ENCODE peak calls at places on chromosome 11, in eight cellular contexts. M is CD4-positive, CD25-positive, alpha-beta regulatory T cell; H is CD8-positive, alpha-beta memory T cell; Y is GM23248; W is aorta; U is SJSA1; I is kidney; Z is PC-3. N is an unnamed sample.
A peak's percentile ranks its signal among the peaks of the same experiment; 100 is the strongest.

GRCh38 chr11:118530180-118530682 is 761 bp upstream of the TMEM25 start:
- DNase-seq in M (peak; percentile 14), H (no peak), Y (peak; percentile 46), W (peak; percentile 47), U (no peak), I (no peak), Z (peak; percentile 48), N (peak; percentile 69)

GRCh38 chr11:15764948-15765347 is 591.4 kb downstream of the SOX6 start:
- DNase-seq in M (no peak), H (no peak), Y (no peak), W (no peak), U (no peak), I (no peak), Z (no peak), N (peak; percentile 25)

GRCh38 chr11:67606150-67606476 is 623 bp upstream of the NDUFV1 start:
- DNase-seq in M (no peak), H (no peak), Y (peak; percentile 64), W (peak; percentile 49), U (no peak), I (no peak), Z (no peak), N (no peak)

GRCh38 chr11:19972091-19972490 is 188.2 kb downstream of the DBX1 start:
- DNase-seq in M (no peak), H (no peak), Y (no peak), W (no peak), U (no peak), I (no peak), Z (no peak), N (no peak)

GRCh38 chr11:64996710-64997380 is at the start of gene BATF2:
- DNase-seq in M (no peak), H (no peak), Y (peak; percentile 78), W (peak; percentile 87), U (peak; percentile 49), I (peak; percentile 93), Z (peak; percentile 61), N (peak; percentile 84)

GRCh38 chr11:27820249-27820648 is 120.0 kb upstream of the BDNF start:
- DNase-seq in M (no peak), H (no peak), Y (peak; percentile 42), W (no peak), U (no peak), I (no peak), Z (peak; percentile 78), N (no peak)

GRCh38 chr11:73229321-73230275 is 11.5 kb downstream of the P2RY2 start:
- DNase-seq in M (no peak), H (no peak), Y (no peak), W (no peak), U (no peak), I (no peak), Z (no peak), N (peak; percentile 35)

GRCh38 chr11:2999464-2999998 is 7.4 kb upstream of the NAP1L4 start:
- DNase-seq in M (no peak), H (no peak), Y (no peak), W (no peak), U (no peak), I (no peak), Z (no peak), N (no peak)

DNA sequence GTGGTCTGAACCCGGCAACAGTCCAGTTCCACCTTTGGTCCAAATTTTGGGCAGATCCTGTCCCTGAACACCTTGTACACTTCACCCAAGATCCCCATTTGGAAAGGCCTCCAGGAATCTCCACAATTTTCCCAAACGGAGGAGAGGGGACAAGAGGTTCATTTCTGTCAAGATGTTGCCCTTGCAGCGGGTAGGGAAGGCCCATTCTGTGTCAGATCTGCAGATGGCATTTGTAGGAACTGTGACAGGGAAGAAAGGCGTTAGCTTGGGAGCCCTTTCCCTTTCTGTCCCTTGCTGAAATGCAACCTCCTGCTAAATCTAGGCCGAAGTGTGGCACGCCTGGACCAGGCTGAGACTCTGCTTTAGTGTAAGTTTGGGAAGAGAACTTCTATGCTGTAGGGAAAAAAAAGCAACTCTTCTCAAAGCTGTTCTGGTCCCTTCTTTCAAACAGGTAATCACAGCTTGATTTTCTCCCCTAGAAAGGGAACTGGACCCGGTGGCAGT is 86.0 kb downstream of the SCN3B start:
- DNase-seq in M (no peak), H (no peak), Y (no peak), W (no peak), U (no peak), I (no peak), Z (no peak), N (no peak)
- H3K4me1 ChIP-seq in M (no peaks in the 10 kb centered on the region), H (no peaks in the 10 kb centered on the region), Y (no peaks in the 10 kb centered on the region), W (no peaks in the 10 kb centered on the region), U (no peaks in the 10 kb centered on the region), I (no peaks in the 10 kb centered on the region), Z (no peaks in the 10 kb centered on the region), N (no peaks in the 10 kb centered on the region)

GRCh38 chr11:114155116-114155515 is 95.6 kb downstream of the ZBTB16 start:
- DNase-seq in M (no peak), H (no peak), Y (no peak), W (peak; percentile 53), U (no peak), I (peak; percentile 76), Z (no peak), N (no peak)

GRCh38 chr11:114154271-114155047 is 94.9 kb downstream of the ZBTB16 start:
- DNase-seq in M (no peak), H (no peak), Y (peak; percentile 60), W (no peak), U (no peak), I (peak; percentile 29), Z (no peak), N (peak; percentile 29)

GRCh38 chr11:114156766-114157165 is 97.3 kb downstream of the ZBTB16 start:
- DNase-seq in M (no peak), H (no peak), Y (no peak), W (no peak), U (no peak), I (peak; percentile 30), Z (no peak), N (no peak)

GRCh38 chr11:114157476-114158050 is 98.1 kb downstream of the ZBTB16 start:
- DNase-seq in M (no peak), H (no peak), Y (no peak), W (no peak), U (no peak), I (peak; percentile 56), Z (no peak), N (no peak)

DNA sequence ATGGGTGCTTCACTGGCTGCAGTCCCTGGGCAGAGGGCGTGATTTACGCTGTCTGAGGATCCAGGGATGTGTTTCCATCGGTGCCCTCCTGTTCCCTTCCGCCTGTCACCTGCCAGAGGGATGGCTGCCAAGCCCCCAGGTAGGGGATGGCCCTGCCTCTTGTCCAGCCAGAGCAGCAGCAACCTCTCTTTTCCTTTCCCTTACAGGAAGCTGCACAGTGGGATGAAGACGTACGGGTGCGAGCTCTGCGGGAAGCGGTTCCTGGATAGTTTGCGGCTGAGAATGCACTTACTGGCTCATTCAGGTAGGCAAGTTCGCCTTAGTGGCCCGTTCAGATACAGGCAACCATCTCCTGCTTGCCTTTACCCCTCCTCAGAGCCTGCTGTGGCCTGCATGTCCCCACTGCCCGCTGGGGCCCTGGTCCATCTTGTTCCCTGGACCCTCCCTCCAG is 96.6 kb downstream of the ZBTB16 start:
- DNase-seq in M (no peak), H (no peak), Y (no peak), W (no peak), U (no peak), I (peak; percentile 55), Z (no peak), N (no peak)
- H3K4me1 ChIP-seq in M (peaks cover 40% of the 10 kb centered on the region), H (peaks cover 37% of the 10 kb centered on the region), Y (peaks cover 11% of the 10 kb centered on the region), W (peaks cover 14% of the 10 kb centered on the region), U (no peaks in the 10 kb centered on the region), I (peaks cover 56% of the 10 kb centered on the region), Z (peaks cover 20% of the 10 kb centered on the region), N (no peaks in the 10 kb centered on the region)

GRCh38 chr11:7899418-7899817 is 31.6 kb downstream of the OR10A6 start:
- DNase-seq in M (no peak), H (no peak), Y (no peak), W (no peak), U (no peak), I (no peak), Z (no peak), N (no peak)

GRCh38 chr11:7901319-7901854 is 29.7 kb downstream of the OR10A6 start:
- DNase-seq in M (no peak), H (no peak), Y (no peak), W (no peak), U (no peak), I (no peak), Z (peak; percentile 57), N (no peak)

GRCh38 chr11:7900686-7901085 is 30.4 kb downstream of the OR10A6 start:
- DNase-seq in M (no peak), H (no peak), Y (no peak), W (no peak), U (no peak), I (no peak), Z (peak; percentile 28), N (no peak)

GRCh38 chr11:7896026-7896785 is 34.9 kb downstream of the OR10A6 start:
- DNase-seq in M (no peak), H (no peak), Y (peak; percentile 48), W (no peak), U (no peak), I (no peak), Z (no peak), N (no peak)

DNA sequence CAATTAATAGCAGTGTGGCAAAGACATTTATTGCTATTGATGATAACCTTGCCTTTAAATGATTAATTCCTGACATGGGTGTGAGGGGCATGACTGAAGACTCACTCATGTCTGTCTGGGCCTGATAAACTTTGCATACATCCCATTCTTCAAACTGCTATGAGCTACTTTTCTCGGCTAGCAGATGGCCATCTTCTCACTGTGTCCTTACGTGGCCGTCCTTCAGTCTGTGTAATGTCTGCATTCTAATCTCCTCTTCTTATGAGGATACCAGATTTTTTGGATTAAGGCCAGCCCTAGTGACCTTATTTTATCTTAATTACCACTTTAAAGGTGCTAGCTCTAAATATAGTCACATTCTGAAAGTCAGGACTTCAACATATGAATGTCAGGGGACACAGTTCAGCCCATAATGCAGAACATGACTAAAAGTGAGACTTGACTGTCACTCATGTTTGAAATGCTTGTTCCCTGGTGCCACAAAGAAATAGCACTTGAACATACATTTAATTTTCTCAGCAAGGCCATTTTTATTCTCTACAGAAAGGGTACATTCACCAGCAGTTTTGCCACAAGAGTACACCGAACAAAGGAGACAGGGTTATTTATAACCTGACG is 32.3 kb downstream of the OR10A6 start:
- DNase-seq in M (no peak), H (no peak), Y (no peak), W (no peak), U (no peak), I (no peak), Z (no peak), N (no peak)
- H3K4me1 ChIP-seq in M (no peaks in the 10 kb centered on the region), H (no peaks in the 10 kb centered on the region), Y (peaks cover 30% of the 10 kb centered on the region), W (no peaks in the 10 kb centered on the region), U (no peaks in the 10 kb centered on the region), I (no peaks in the 10 kb centered on the region), Z (peaks cover 28% of the 10 kb centered on the region), N (peaks cover 10% of the 10 kb centered on the region)

GRCh38 chr11:826836-827145 is 928 bp upstream of the CRACR2B start:
- DNase-seq in M (no peak), H (no peak), Y (no peak), W (no peak), U (no peak), I (no peak), Z (no peak), N (no peak)

GRCh38 chr11:827146-827860 is 416 bp upstream of the CRACR2B start:
- DNase-seq in M (no peak), H (no peak), Y (no peak), W (no peak), U (no peak), I (no peak), Z (no peak), N (peak; percentile 79)

GRCh38 chr11:828501-829115 is 889 bp downstream of the CRACR2B start:
- DNase-seq in M (no peak), H (no peak), Y (no peak), W (no peak), U (no peak), I (no peak), Z (no peak), N (no peak)

GRCh38 chr11:829116-829945 is 1.6 kb downstream of the CRACR2B start:
- DNase-seq in M (no peak), H (no peak), Y (no peak), W (peak; percentile 78), U (no peak), I (peak; percentile 92), Z (no peak), N (no peak)

GRCh38 chr11:827861-828167 is at the start of gene CRACR2B:
- DNase-seq in M (no peak), H (no peak), Y (no peak), W (no peak), U (no peak), I (no peak), Z (no peak), N (no peak)
- H3K4me1 ChIP-seq in M (peaks cover 59% of the 10 kb centered on the region), H (peaks cover 40% of the 10 kb centered on the region), Y (peaks cover 9% of the 10 kb centered on the region), W (no peaks in the 10 kb centered on the region), U (peaks cover 27% of the 10 kb centered on the region), I (peaks cover 15% of the 10 kb centered on the region), Z (peaks cover 45% of the 10 kb centered on the region), N (peaks cover 46% of the 10 kb centered on the region)